ENCODE peak calls at places on chromosome 13, in four cellular contexts. One of them, this sample, is unnamed. For H3K4me1, the result is how much of the 10 kb centered on the place peaks cover.

GRCh38 chr13:73212482-73212881 is 153.7 kb downstream of the KLF5 start:
- DNase-seq in GM23338: no peak
- DNase-seq in breast epithelium: no peak
- DNase-seq in SK-N-SH: no peak
- DNase-seq in this sample: no peak

GRCh38 chr13:23921451-23921888 is 24.2 kb upstream of the C1QTNF9B start:
- DNase-seq in GM23338: peak
- DNase-seq in breast epithelium: no peak
- DNase-seq in SK-N-SH: peak
- DNase-seq in this sample: no peak

GRCh38 chr13:26629260-26629659 is 71.8 kb downstream of the WASF3 start:
- DNase-seq in GM23338: peak
- DNase-seq in breast epithelium: no peak
- DNase-seq in SK-N-SH: no peak
- DNase-seq in this sample: no peak

GRCh38 chr13:106373989-106374572 is 161.4 kb downstream of the EFNB2 start:
- DNase-seq in GM23338: no peak
- DNase-seq in breast epithelium: no peak
- DNase-seq in SK-N-SH: no peak
- DNase-seq in this sample: peak

GRCh38 chr13:41274881-41275280 is 11.5 kb upstream of the MTRF1 start:
- DNase-seq in GM23338: no peak
- DNase-seq in breast epithelium: no peak
- DNase-seq in SK-N-SH: no peak
- DNase-seq in this sample: no peak

GRCh38 chr13:102873653-102874052 is 27.8 kb downstream of the ERCC5 start:
- DNase-seq in GM23338: no peak
- DNase-seq in breast epithelium: no peak
- DNase-seq in SK-N-SH: no peak
- DNase-seq in this sample: no peak

GRCh38 chr13:43546821-43547220 is 240.0 kb downstream of the ENOX1 start:
- DNase-seq in GM23338: no peak
- DNase-seq in breast epithelium: no peak
- DNase-seq in SK-N-SH: no peak
- DNase-seq in this sample: no peak

GRCh38 chr13:38872693-38873092 is 117.9 kb downstream of the STOML3 start:
- DNase-seq in GM23338: peak
- DNase-seq in breast epithelium: no peak
- DNase-seq in SK-N-SH: peak
- DNase-seq in this sample: peak

GRCh38 chr13:27359203-27359821 is 65.1 kb upstream of the GTF3A start:
- DNase-seq in GM23338: peak
- DNase-seq in breast epithelium: peak
- DNase-seq in SK-N-SH: peak
- DNase-seq in this sample: peak

GRCh38 chr13:69155136-69155535 is 952.5 kb upstream of the ATXN8OS start:
- DNase-seq in GM23338: no peak
- DNase-seq in breast epithelium: no peak
- DNase-seq in SK-N-SH: no peak
- DNase-seq in this sample: no peak

GRCh38 chr13:111005364-111005763 is 90.5 kb upstream of the ANKRD10 start:
- DNase-seq in GM23338: no peak
- DNase-seq in breast epithelium: no peak
- DNase-seq in SK-N-SH: no peak
- DNase-seq in this sample: no peak

GRCh38 chr13:75724742-75725504 is 88.8 kb downstream of the LMO7 start:
- DNase-seq in GM23338: no peak
- DNase-seq in breast epithelium: no peak
- DNase-seq in SK-N-SH: no peak
- DNase-seq in this sample: no peak

GRCh38 chr13:48334534-48335127 is 31.1 kb downstream of the RB1 start:
- DNase-seq in GM23338: peak
- DNase-seq in breast epithelium: no peak
- DNase-seq in SK-N-SH: peak
- DNase-seq in this sample: no peak

GRCh38 chr13:43963726-43964125 is 84.0 kb downstream of the LACC1 start:
- DNase-seq in GM23338: peak
- DNase-seq in breast epithelium: no peak
- DNase-seq in SK-N-SH: no peak
- DNase-seq in this sample: no peak

GRCh38 chr13:110382229-110382628 is 75.1 kb downstream of the COL4A2 start:
- DNase-seq in GM23338: no peak
- DNase-seq in breast epithelium: no peak
- DNase-seq in SK-N-SH: no peak
- DNase-seq in this sample: no peak

GRCh38 chr13:101309014-101309619 is 107.2 kb downstream of the NALCN start:
- DNase-seq in GM23338: no peak
- DNase-seq in breast epithelium: no peak
- DNase-seq in SK-N-SH: no peak
- DNase-seq in this sample: no peak

GRCh38 chr13:80339841-80340642 is 884 bp downstream of the SPRY2 start:
- DNase-seq in GM23338: peak
- DNase-seq in breast epithelium: peak
- DNase-seq in SK-N-SH: peak
- DNase-seq in this sample: peak

GRCh38 chr13:82898625-82899024 is 983.6 kb downstream of the SLITRK1 start:
- DNase-seq in GM23338: no peak
- DNase-seq in breast epithelium: no peak
- DNase-seq in SK-N-SH: no peak
- DNase-seq in this sample: no peak

GRCh38 chr13:70310720-70311119 is 202.5 kb upstream of the KLHL1 start:
- DNase-seq in GM23338: peak
- DNase-seq in breast epithelium: no peak
- DNase-seq in SK-N-SH: peak
- DNase-seq in this sample: no peak

GRCh38 chr13:30257433-30258099 is 49.8 kb downstream of the KATNAL1 start:
- DNase-seq in GM23338: peak
- DNase-seq in breast epithelium: no peak
- DNase-seq in SK-N-SH: peak
- DNase-seq in this sample: no peak

GRCh38 chr13:30256713-30257432 is 50.5 kb downstream of the KATNAL1 start:
- DNase-seq in GM23338: peak
- DNase-seq in breast epithelium: no peak
- DNase-seq in SK-N-SH: no peak
- DNase-seq in this sample: no peak

GRCh38 chr13:30253830-30254229 is 53.5 kb downstream of the KATNAL1 start:
- DNase-seq in GM23338: no peak
- DNase-seq in breast epithelium: no peak
- DNase-seq in SK-N-SH: no peak
- DNase-seq in this sample: no peak

GRCh38 chr13:30255696-30256095 is 51.7 kb downstream of the KATNAL1 start:
- DNase-seq in GM23338: no peak
- DNase-seq in breast epithelium: no peak
- DNase-seq in SK-N-SH: no peak
- DNase-seq in this sample: no peak
- TF ChIP-seq CTCF in GM23338: no peak
- TF ChIP-seq CTCF in breast epithelium: no peak
- TF ChIP-seq CTCF in SK-N-SH: peak
- TF ChIP-seq CTCF in this sample: no peak

DNA sequence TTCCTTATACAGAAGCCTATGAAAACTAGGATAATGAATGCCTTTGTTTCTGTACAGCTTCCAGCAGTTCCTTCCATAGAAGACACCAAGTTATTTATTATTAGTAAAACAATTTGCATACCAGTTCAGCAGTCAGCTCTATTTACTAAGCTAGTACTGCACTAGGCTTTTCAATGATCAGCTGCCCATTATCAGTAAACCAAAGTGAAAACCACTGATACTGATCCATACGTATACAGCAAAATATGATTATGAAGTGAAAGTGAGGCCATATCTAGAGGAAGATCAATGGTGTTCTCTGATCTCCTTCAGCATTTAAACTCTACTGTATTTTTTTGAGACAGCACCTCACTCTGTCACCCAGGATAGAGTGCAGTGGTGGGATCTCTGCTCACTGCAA is 3.2 kb downstream of the TPT1 start:
- DNase-seq in GM23338: no peak
- DNase-seq in breast epithelium: no peak
- DNase-seq in SK-N-SH: no peak
- DNase-seq in this sample: no peak
- H3K4me1 ChIP-seq in GM23338: under half
- H3K4me1 ChIP-seq in breast epithelium: under half
- H3K4me1 ChIP-seq in SK-N-SH: under half
- H3K4me1 ChIP-seq in this sample: under half

GRCh38 chr13:77185721-77186120 is 141.2 kb downstream of the MYCBP2 start:
- DNase-seq in GM23338: no peak
- DNase-seq in breast epithelium: no peak
- DNase-seq in SK-N-SH: no peak
- DNase-seq in this sample: no peak

GRCh38 chr13:77180011-77180410 is 146.9 kb downstream of the MYCBP2 start:
- DNase-seq in GM23338: no peak
- DNase-seq in breast epithelium: no peak
- DNase-seq in SK-N-SH: no peak
- DNase-seq in this sample: no peak

GRCh38 chr13:77190349-77190748 is 136.5 kb downstream of the MYCBP2 start:
- DNase-seq in GM23338: no peak
- DNase-seq in breast epithelium: no peak
- DNase-seq in SK-N-SH: no peak
- DNase-seq in this sample: no peak

DNA sequence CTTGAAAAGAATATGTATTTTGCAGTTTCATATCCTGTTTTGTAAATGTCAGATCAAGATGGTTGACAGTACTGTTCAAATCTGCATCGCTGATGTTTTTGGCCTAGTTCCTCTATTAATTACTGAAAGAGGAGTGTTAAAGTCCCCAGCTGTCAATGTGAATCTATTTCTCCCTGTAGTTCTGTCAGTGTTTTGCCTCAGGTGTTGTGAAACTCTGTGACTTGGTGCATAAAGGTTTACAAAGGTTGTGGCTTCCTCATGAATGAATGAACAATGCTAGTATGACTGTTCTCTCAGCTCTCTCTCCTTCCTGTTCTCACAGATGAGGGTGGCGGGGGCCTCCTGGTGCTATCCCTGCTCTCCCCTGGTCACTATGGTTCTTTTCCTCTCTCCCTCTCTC is 142.4 kb downstream of the MYCBP2 start:
- DNase-seq in GM23338: no peak
- DNase-seq in breast epithelium: no peak
- DNase-seq in SK-N-SH: no peak
- DNase-seq in this sample: no peak
- TF ChIP-seq POLR2AphosphoS5 in GM23338: no peak
- TF ChIP-seq POLR2AphosphoS5 in breast epithelium: no peak
- TF ChIP-seq POLR2AphosphoS5 in SK-N-SH: no peak
- TF ChIP-seq POLR2AphosphoS5 in this sample: no peak

DNA sequence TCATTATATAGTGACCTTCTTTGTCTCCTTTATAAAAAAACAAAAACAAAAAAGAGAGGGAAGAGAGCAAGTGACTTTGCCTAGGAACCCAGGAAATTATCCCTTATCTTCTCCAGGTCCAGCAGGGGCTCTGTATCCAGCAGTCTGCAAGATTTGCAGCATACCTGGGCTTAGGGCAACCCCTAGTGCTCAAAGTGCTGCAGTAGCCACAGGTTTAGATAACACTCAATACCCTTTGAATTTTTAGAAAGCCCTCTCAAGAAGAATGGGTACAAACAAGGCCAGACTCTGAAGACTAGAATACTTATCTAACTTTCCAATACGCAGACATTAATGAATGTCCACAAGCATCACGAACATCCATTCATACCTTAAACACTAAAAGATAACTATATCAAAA is 43.2 kb downstream of the CCNA1 start:
- DNase-seq in GM23338: peak
- DNase-seq in breast epithelium: no peak
- DNase-seq in SK-N-SH: peak
- DNase-seq in this sample: no peak
- TF ChIP-seq CTCF in GM23338: peak
- TF ChIP-seq CTCF in breast epithelium: no peak
- TF ChIP-seq CTCF in SK-N-SH: peak
- TF ChIP-seq CTCF in this sample: no peak